ENCODE peak calls at places on chromosomes 16 and 17, in ten cellular contexts. One of them, this sample, is unnamed.

GRCh38 chr17:83180996-83181481 is 101.6 kb downstream of the METRNL start:
- DNase-seq in T follicular helper cell: no peak
- DNase-seq in NCI-H187 treated with DMSO at 0.1 percent for 48 hours: no peak
- DNase-seq in T-cell: no peak
- DNase-seq in progenitor cell of endocrine pancreas: no peak
- DNase-seq in ovary: no peak
- DNase-seq in right lobe of liver: no peak
- DNase-seq in kidney glomerular epithelial cell: no peak
- DNase-seq in OCI-LY7: peak; percentile 35
- DNase-seq in AG04449: no peak
- DNase-seq in this sample: no peak

GRCh38 chr16:30084816-30085159 is 6.9 kb downstream of the TBX6 start:
- DNase-seq in T follicular helper cell: no peak
- DNase-seq in NCI-H187 treated with DMSO at 0.1 percent for 48 hours: no peak
- DNase-seq in T-cell: no peak
- DNase-seq in progenitor cell of endocrine pancreas: no peak
- DNase-seq in ovary: no peak
- DNase-seq in right lobe of liver: no peak
- DNase-seq in kidney glomerular epithelial cell: no peak
- DNase-seq in OCI-LY7: no peak
- DNase-seq in AG04449: no peak
- DNase-seq in this sample: no peak

GRCh38 chr16:82824408-82824807 is 197.6 kb downstream of the CDH13 start:
- DNase-seq in T follicular helper cell: no peak
- DNase-seq in NCI-H187 treated with DMSO at 0.1 percent for 48 hours: no peak
- DNase-seq in T-cell: no peak
- DNase-seq in progenitor cell of endocrine pancreas: no peak
- DNase-seq in ovary: no peak
- DNase-seq in right lobe of liver: no peak
- DNase-seq in kidney glomerular epithelial cell: no peak
- DNase-seq in OCI-LY7: no peak
- DNase-seq in AG04449: no peak
- DNase-seq in this sample: no peak

GRCh38 chr17:48184721-48185120 is 77.2 kb downstream of the SNX11 start:
- DNase-seq in T follicular helper cell: no peak
- DNase-seq in NCI-H187 treated with DMSO at 0.1 percent for 48 hours: no peak
- DNase-seq in T-cell: no peak
- DNase-seq in progenitor cell of endocrine pancreas: no peak
- DNase-seq in ovary: no peak
- DNase-seq in right lobe of liver: no peak
- DNase-seq in kidney glomerular epithelial cell: no peak
- DNase-seq in OCI-LY7: no peak
- DNase-seq in AG04449: no peak
- DNase-seq in this sample: no peak

GRCh38 chr17:48510761-48511604 is 19.8 kb downstream of the HOXB1 start:
- DNase-seq in T follicular helper cell: peak; percentile 5
- DNase-seq in NCI-H187 treated with DMSO at 0.1 percent for 48 hours: peak; percentile 91
- DNase-seq in T-cell: no peak
- DNase-seq in progenitor cell of endocrine pancreas: no peak
- DNase-seq in ovary: no peak
- DNase-seq in right lobe of liver: no peak
- DNase-seq in kidney glomerular epithelial cell: no peak
- DNase-seq in OCI-LY7: no peak
- DNase-seq in AG04449: peak; percentile 29
- DNase-seq in this sample: peak; percentile 73

GRCh38 chr17:4310349-4311060 is 46.7 kb upstream of the ANKFY1 start:
- DNase-seq in T follicular helper cell: no peak
- DNase-seq in NCI-H187 treated with DMSO at 0.1 percent for 48 hours: no peak
- DNase-seq in T-cell: no peak
- DNase-seq in progenitor cell of endocrine pancreas: no peak
- DNase-seq in ovary: no peak
- DNase-seq in right lobe of liver: peak; percentile 40
- DNase-seq in kidney glomerular epithelial cell: no peak
- DNase-seq in OCI-LY7: no peak
- DNase-seq in AG04449: no peak
- DNase-seq in this sample: no peak

GRCh38 chr16:12611006-12611477 is 192.6 kb downstream of the CPPED1 start:
- DNase-seq in T follicular helper cell: no peak
- DNase-seq in NCI-H187 treated with DMSO at 0.1 percent for 48 hours: no peak
- DNase-seq in T-cell: no peak
- DNase-seq in progenitor cell of endocrine pancreas: no peak
- DNase-seq in ovary: no peak
- DNase-seq in right lobe of liver: no peak
- DNase-seq in kidney glomerular epithelial cell: no peak
- DNase-seq in OCI-LY7: no peak
- DNase-seq in AG04449: no peak
- DNase-seq in this sample: no peak

GRCh38 chr16:6081320-6081976 is 983.9 kb upstream of the EEF2KMT start:
- DNase-seq in T follicular helper cell: no peak
- DNase-seq in NCI-H187 treated with DMSO at 0.1 percent for 48 hours: no peak
- DNase-seq in T-cell: no peak
- DNase-seq in progenitor cell of endocrine pancreas: peak; percentile 53
- DNase-seq in ovary: no peak
- DNase-seq in right lobe of liver: no peak
- DNase-seq in kidney glomerular epithelial cell: peak; percentile 48
- DNase-seq in OCI-LY7: peak; percentile 36
- DNase-seq in AG04449: no peak
- DNase-seq in this sample: no peak

GRCh38 chr16:76441886-76442285 is 164.7 kb downstream of the CNTNAP4 start:
- DNase-seq in T follicular helper cell: no peak
- DNase-seq in NCI-H187 treated with DMSO at 0.1 percent for 48 hours: no peak
- DNase-seq in T-cell: no peak
- DNase-seq in progenitor cell of endocrine pancreas: no peak
- DNase-seq in ovary: no peak
- DNase-seq in right lobe of liver: no peak
- DNase-seq in kidney glomerular epithelial cell: no peak
- DNase-seq in OCI-LY7: no peak
- DNase-seq in AG04449: no peak
- DNase-seq in this sample: no peak